ENCODE peak calls at places on chromosomes 12 and 14, in eight cellular contexts. One of them, this sample, is unnamed. For H3K9me3 and H3K4me1, the result is how much of the 10 kb centered on the place peaks cover.

GRCh38 chr14:85607571-85608219 is 77.8 kb downstream of the FLRT2 start:
- DNase-seq in DND-41: no peak
- DNase-seq in tibial artery: no peak
- DNase-seq in body of pancreas: no peak
- DNase-seq in pancreas: no peak
- DNase-seq in CD4-positive, CD25-positive, alpha-beta regulatory T cell: no peak
- DNase-seq in PC-9: no peak
- DNase-seq in naive thymus-derived CD4-positive, alpha-beta T cell: no peak
- DNase-seq in this sample: no peak

GRCh38 chr12:79689041-79689476 is 1.7 kb downstream of the PAWR start:
- DNase-seq in DND-41: no peak
- DNase-seq in tibial artery: no peak
- DNase-seq in body of pancreas: no peak
- DNase-seq in pancreas: no peak
- DNase-seq in CD4-positive, CD25-positive, alpha-beta regulatory T cell: no peak
- DNase-seq in PC-9: no peak
- DNase-seq in naive thymus-derived CD4-positive, alpha-beta T cell: no peak
- DNase-seq in this sample: no peak

GRCh38 chr12:64943686-64944085 is 119.2 kb downstream of the TBC1D30 start:
- DNase-seq in DND-41: peak
- DNase-seq in tibial artery: no peak
- DNase-seq in body of pancreas: no peak
- DNase-seq in pancreas: no peak
- DNase-seq in CD4-positive, CD25-positive, alpha-beta regulatory T cell: no peak
- DNase-seq in PC-9: no peak
- DNase-seq in naive thymus-derived CD4-positive, alpha-beta T cell: no peak
- DNase-seq in this sample: no peak

GRCh38 chr12:82781288-82782078 is 94.8 kb downstream of the TMTC2 start:
- DNase-seq in DND-41: no peak
- DNase-seq in tibial artery: no peak
- DNase-seq in body of pancreas: no peak
- DNase-seq in pancreas: no peak
- DNase-seq in CD4-positive, CD25-positive, alpha-beta regulatory T cell: no peak
- DNase-seq in PC-9: no peak
- DNase-seq in naive thymus-derived CD4-positive, alpha-beta T cell: no peak
- DNase-seq in this sample: no peak

GRCh38 chr12:58310828-58311273 is 369.5 kb downstream of the ATP23 start:
- DNase-seq in DND-41: no peak
- DNase-seq in tibial artery: no peak
- DNase-seq in body of pancreas: no peak
- DNase-seq in pancreas: no peak
- DNase-seq in CD4-positive, CD25-positive, alpha-beta regulatory T cell: no peak
- DNase-seq in PC-9: peak
- DNase-seq in naive thymus-derived CD4-positive, alpha-beta T cell: no peak
- DNase-seq in this sample: no peak

GRCh38 chr12:107320031-107320928 is 226.9 kb upstream of the CRY1 start:
- DNase-seq in DND-41: peak
- DNase-seq in tibial artery: no peak
- DNase-seq in body of pancreas: peak
- DNase-seq in pancreas: peak
- DNase-seq in CD4-positive, CD25-positive, alpha-beta regulatory T cell: peak
- DNase-seq in PC-9: peak
- DNase-seq in naive thymus-derived CD4-positive, alpha-beta T cell: peak
- DNase-seq in this sample: peak

GRCh38 chr12:104358353-104359003 is 54.9 kb downstream of the EID3 start:
- DNase-seq in DND-41: peak
- DNase-seq in tibial artery: peak
- DNase-seq in body of pancreas: peak
- DNase-seq in pancreas: peak
- DNase-seq in CD4-positive, CD25-positive, alpha-beta regulatory T cell: peak
- DNase-seq in PC-9: peak
- DNase-seq in naive thymus-derived CD4-positive, alpha-beta T cell: peak
- DNase-seq in this sample: peak

GRCh38 chr12:93323625-93324165 is 54.0 kb upstream of the NUDT4 start:
- DNase-seq in DND-41: no peak
- DNase-seq in tibial artery: no peak
- DNase-seq in body of pancreas: no peak
- DNase-seq in pancreas: no peak
- DNase-seq in CD4-positive, CD25-positive, alpha-beta regulatory T cell: no peak
- DNase-seq in PC-9: no peak
- DNase-seq in naive thymus-derived CD4-positive, alpha-beta T cell: no peak
- DNase-seq in this sample: no peak

GRCh38 chr12:102953221-102953620 is 4.3 kb upstream of the ASCL1 start:
- DNase-seq in DND-41: no peak
- DNase-seq in tibial artery: no peak
- DNase-seq in body of pancreas: no peak
- DNase-seq in pancreas: no peak
- DNase-seq in CD4-positive, CD25-positive, alpha-beta regulatory T cell: no peak
- DNase-seq in PC-9: no peak
- DNase-seq in naive thymus-derived CD4-positive, alpha-beta T cell: no peak
- DNase-seq in this sample: no peak

GRCh38 chr12:132623072-132623869 is 4.7 kb downstream of the P2RX2 start:
- DNase-seq in DND-41: no peak
- DNase-seq in tibial artery: no peak
- DNase-seq in body of pancreas: no peak
- DNase-seq in pancreas: no peak
- DNase-seq in CD4-positive, CD25-positive, alpha-beta regulatory T cell: no peak
- DNase-seq in PC-9: peak
- DNase-seq in naive thymus-derived CD4-positive, alpha-beta T cell: no peak
- DNase-seq in this sample: no peak

GRCh38 chr12:23757541-23757962 is 191.9 kb downstream of the SOX5 start:
- DNase-seq in DND-41: no peak
- DNase-seq in tibial artery: no peak
- DNase-seq in body of pancreas: no peak
- DNase-seq in pancreas: no peak
- DNase-seq in CD4-positive, CD25-positive, alpha-beta regulatory T cell: no peak
- DNase-seq in PC-9: no peak
- DNase-seq in naive thymus-derived CD4-positive, alpha-beta T cell: no peak
- DNase-seq in this sample: no peak

GRCh38 chr12:63045020-63045860 is 105.8 kb downstream of the AVPR1A start:
- DNase-seq in DND-41: no peak
- DNase-seq in tibial artery: no peak
- DNase-seq in body of pancreas: no peak
- DNase-seq in pancreas: no peak
- DNase-seq in CD4-positive, CD25-positive, alpha-beta regulatory T cell: no peak
- DNase-seq in PC-9: peak
- DNase-seq in naive thymus-derived CD4-positive, alpha-beta T cell: no peak
- DNase-seq in this sample: no peak

GRCh38 chr12:52036587-52037171 is 14.6 kb upstream of the NR4A1 start:
- DNase-seq in DND-41: peak
- DNase-seq in tibial artery: peak
- DNase-seq in body of pancreas: peak
- DNase-seq in pancreas: peak
- DNase-seq in CD4-positive, CD25-positive, alpha-beta regulatory T cell: peak
- DNase-seq in PC-9: peak
- DNase-seq in naive thymus-derived CD4-positive, alpha-beta T cell: peak
- DNase-seq in this sample: peak

GRCh38 chr12:116592116-116592637 is 33.0 kb downstream of the MAP1LC3B2 start:
- DNase-seq in DND-41: no peak
- DNase-seq in tibial artery: peak
- DNase-seq in body of pancreas: peak
- DNase-seq in pancreas: peak
- DNase-seq in CD4-positive, CD25-positive, alpha-beta regulatory T cell: no peak
- DNase-seq in PC-9: peak
- DNase-seq in naive thymus-derived CD4-positive, alpha-beta T cell: no peak
- DNase-seq in this sample: no peak

GRCh38 chr12:70849265-70849960 is 71.1 kb downstream of the PTPRR start:
- DNase-seq in DND-41: no peak
- DNase-seq in tibial artery: no peak
- DNase-seq in body of pancreas: no peak
- DNase-seq in pancreas: no peak
- DNase-seq in CD4-positive, CD25-positive, alpha-beta regulatory T cell: no peak
- DNase-seq in PC-9: no peak
- DNase-seq in naive thymus-derived CD4-positive, alpha-beta T cell: no peak
- DNase-seq in this sample: no peak

GRCh38 chr14:70186826-70187483 is 1.8 kb downstream of the SLC8A3 start:
- DNase-seq in DND-41: no peak
- DNase-seq in tibial artery: no peak
- DNase-seq in body of pancreas: no peak
- DNase-seq in pancreas: no peak
- DNase-seq in CD4-positive, CD25-positive, alpha-beta regulatory T cell: no peak
- DNase-seq in PC-9: no peak
- DNase-seq in naive thymus-derived CD4-positive, alpha-beta T cell: no peak
- DNase-seq in this sample: no peak

GRCh38 chr14:22164616-22165015 is 424.4 kb downstream of the DAD1 start:
- DNase-seq in DND-41: no peak
- DNase-seq in tibial artery: no peak
- DNase-seq in body of pancreas: no peak
- DNase-seq in pancreas: no peak
- DNase-seq in CD4-positive, CD25-positive, alpha-beta regulatory T cell: no peak
- DNase-seq in PC-9: peak
- DNase-seq in naive thymus-derived CD4-positive, alpha-beta T cell: no peak
- DNase-seq in this sample: no peak

GRCh38 chr14:68665116-68665515 is 127.8 kb downstream of the ZFP36L1 start:
- DNase-seq in DND-41: no peak
- DNase-seq in tibial artery: no peak
- DNase-seq in body of pancreas: no peak
- DNase-seq in pancreas: no peak
- DNase-seq in CD4-positive, CD25-positive, alpha-beta regulatory T cell: no peak
- DNase-seq in PC-9: no peak
- DNase-seq in naive thymus-derived CD4-positive, alpha-beta T cell: no peak
- DNase-seq in this sample: no peak

DNA sequence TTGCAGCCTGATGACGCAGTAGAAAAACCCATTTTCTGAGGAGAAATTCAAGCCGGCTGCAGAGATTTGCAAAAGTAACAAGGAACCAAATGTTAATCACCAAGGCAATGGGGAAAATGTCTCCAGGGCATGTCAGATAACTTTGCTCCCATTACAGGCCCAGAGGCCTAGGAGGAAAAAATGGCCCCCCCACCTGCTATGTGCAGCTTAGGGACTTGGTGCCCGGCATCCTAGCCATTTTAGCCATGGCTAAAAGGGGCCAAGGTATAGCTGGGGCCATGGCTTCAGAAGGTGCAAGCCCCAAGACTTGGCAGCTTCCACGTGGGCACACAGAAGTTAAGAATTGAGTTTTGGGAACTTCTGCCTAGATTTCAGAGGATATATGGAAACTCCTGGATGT is 351.9 kb downstream of the RGS6 start:
- DNase-seq in DND-41: no peak
- DNase-seq in tibial artery: no peak
- DNase-seq in body of pancreas: no peak
- DNase-seq in pancreas: no peak
- DNase-seq in CD4-positive, CD25-positive, alpha-beta regulatory T cell: no peak
- DNase-seq in PC-9: no peak
- DNase-seq in naive thymus-derived CD4-positive, alpha-beta T cell: no peak
- DNase-seq in this sample: no peak
- H3K9me3 ChIP-seq in DND-41: under half
- H3K9me3 ChIP-seq in tibial artery: under half
- H3K9me3 ChIP-seq in body of pancreas: under half
- H3K9me3 ChIP-seq in pancreas: under half
- H3K9me3 ChIP-seq in CD4-positive, CD25-positive, alpha-beta regulatory T cell: under half
- H3K9me3 ChIP-seq in PC-9: under half
- H3K9me3 ChIP-seq in naive thymus-derived CD4-positive, alpha-beta T cell: under half
- H3K9me3 ChIP-seq in this sample: under half

GRCh38 chr14:100815478-100816285 is 10.2 kb upstream of the MEG3 start:
- DNase-seq in DND-41: no peak
- DNase-seq in tibial artery: no peak
- DNase-seq in body of pancreas: no peak
- DNase-seq in pancreas: no peak
- DNase-seq in CD4-positive, CD25-positive, alpha-beta regulatory T cell: no peak
- DNase-seq in PC-9: no peak
- DNase-seq in naive thymus-derived CD4-positive, alpha-beta T cell: no peak
- DNase-seq in this sample: no peak
- H3K4me1 ChIP-seq in DND-41: under half
- H3K4me1 ChIP-seq in tibial artery: under half
- H3K4me1 ChIP-seq in body of pancreas: under half
- H3K4me1 ChIP-seq in pancreas: under half
- H3K4me1 ChIP-seq in CD4-positive, CD25-positive, alpha-beta regulatory T cell: under half
- H3K4me1 ChIP-seq in PC-9: under half
- H3K4me1 ChIP-seq in naive thymus-derived CD4-positive, alpha-beta T cell: under half
- H3K4me1 ChIP-seq in this sample: under half

GRCh38 chr12:21334771-21335325 is at the start of gene SLCO1A2:
- DNase-seq in DND-41: no peak
- DNase-seq in tibial artery: no peak
- DNase-seq in body of pancreas: no peak
- DNase-seq in pancreas: no peak
- DNase-seq in CD4-positive, CD25-positive, alpha-beta regulatory T cell: no peak
- DNase-seq in PC-9: no peak
- DNase-seq in naive thymus-derived CD4-positive, alpha-beta T cell: no peak
- DNase-seq in this sample: no peak

GRCh38 chr12:21336656-21337055 is 1.9 kb upstream of the SLCO1A2 start:
- DNase-seq in DND-41: no peak
- DNase-seq in tibial artery: no peak
- DNase-seq in body of pancreas: no peak
- DNase-seq in pancreas: no peak
- DNase-seq in CD4-positive, CD25-positive, alpha-beta regulatory T cell: no peak
- DNase-seq in PC-9: no peak
- DNase-seq in naive thymus-derived CD4-positive, alpha-beta T cell: no peak
- DNase-seq in this sample: no peak

GRCh38 chr12:21334100-21334499 is 617 bp downstream of the SLCO1A2 start:
- DNase-seq in DND-41: no peak
- DNase-seq in tibial artery: no peak
- DNase-seq in body of pancreas: no peak
- DNase-seq in pancreas: no peak
- DNase-seq in CD4-positive, CD25-positive, alpha-beta regulatory T cell: no peak
- DNase-seq in PC-9: no peak
- DNase-seq in naive thymus-derived CD4-positive, alpha-beta T cell: no peak
- DNase-seq in this sample: no peak

GRCh38 chr12:21328578-21328977 is 6.1 kb downstream of the SLCO1A2 start:
- DNase-seq in DND-41: no peak
- DNase-seq in tibial artery: no peak
- DNase-seq in body of pancreas: no peak
- DNase-seq in pancreas: no peak
- DNase-seq in CD4-positive, CD25-positive, alpha-beta regulatory T cell: no peak
- DNase-seq in PC-9: no peak
- DNase-seq in naive thymus-derived CD4-positive, alpha-beta T cell: no peak
- DNase-seq in this sample: no peak

DNA sequence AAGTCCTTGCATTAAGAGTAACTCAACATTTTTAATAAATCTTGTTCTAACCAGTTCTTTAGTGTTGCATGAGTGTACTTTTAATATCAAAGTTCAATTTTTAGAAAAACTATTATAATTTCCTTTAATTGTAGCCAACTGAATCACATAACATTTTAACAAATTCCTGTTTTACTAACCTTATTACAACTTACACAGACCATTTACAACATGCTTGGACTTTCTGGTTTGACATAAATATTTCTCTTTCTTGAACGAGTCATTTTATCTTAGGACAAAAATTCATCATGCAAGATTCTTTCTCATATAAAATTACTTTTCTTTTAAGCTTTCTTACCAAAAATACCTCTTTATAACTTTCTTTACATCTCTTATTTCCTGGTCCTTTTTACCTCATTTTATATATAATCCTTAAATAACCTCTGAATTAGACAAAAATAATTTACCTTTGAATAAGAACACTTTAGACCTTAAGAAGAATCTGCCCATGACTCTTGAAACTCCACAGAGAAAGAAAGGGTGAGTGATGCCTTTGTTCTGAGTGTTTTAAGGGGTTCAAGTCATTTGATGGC is 3.9 kb downstream of the SLCO1A2 start:
- DNase-seq in DND-41: no peak
- DNase-seq in tibial artery: no peak
- DNase-seq in body of pancreas: no peak
- DNase-seq in pancreas: no peak
- DNase-seq in CD4-positive, CD25-positive, alpha-beta regulatory T cell: no peak
- DNase-seq in PC-9: no peak
- DNase-seq in naive thymus-derived CD4-positive, alpha-beta T cell: no peak
- DNase-seq in this sample: no peak
- H3K9me3 ChIP-seq in DND-41: under half
- H3K9me3 ChIP-seq in tibial artery: under half
- H3K9me3 ChIP-seq in body of pancreas: under half
- H3K9me3 ChIP-seq in pancreas: under half
- H3K9me3 ChIP-seq in CD4-positive, CD25-positive, alpha-beta regulatory T cell: under half
- H3K9me3 ChIP-seq in PC-9: under half
- H3K9me3 ChIP-seq in naive thymus-derived CD4-positive, alpha-beta T cell: under half
- H3K9me3 ChIP-seq in this sample: under half

GRCh38 chr12:29158364-29158763 is 9.3 kb downstream of the FAR2 start:
- DNase-seq in DND-41: no peak
- DNase-seq in tibial artery: peak
- DNase-seq in body of pancreas: no peak
- DNase-seq in pancreas: no peak
- DNase-seq in CD4-positive, CD25-positive, alpha-beta regulatory T cell: no peak
- DNase-seq in PC-9: no peak
- DNase-seq in naive thymus-derived CD4-positive, alpha-beta T cell: no peak
- DNase-seq in this sample: no peak
- H3K4me1 ChIP-seq in DND-41: under half
- H3K4me1 ChIP-seq in tibial artery: under half
- H3K4me1 ChIP-seq in body of pancreas: under half
- H3K4me1 ChIP-seq in pancreas: under half
- H3K4me1 ChIP-seq in CD4-positive, CD25-positive, alpha-beta regulatory T cell: under half
- H3K4me1 ChIP-seq in PC-9: under half
- H3K4me1 ChIP-seq in naive thymus-derived CD4-positive, alpha-beta T cell: under half
- H3K4me1 ChIP-seq in this sample: under half

This sample was measured in CD8-positive, alpha-beta memory T cell.